ENCODE peak calls at places on chromosomes 12 and 14, in ten cellular contexts. I, J, N, Q, P, Y, K, B, M and O are unnamed samples.

GRCh38 chr12:106581543-106582263 is 1.1 kb upstream of the RFX4 start:
- DNase-seq in Q (peak; percentile 37), B (no peak), J (peak; percentile 65), K (no peak), M (no peak), Y (no peak), I (no peak), N (peak; percentile 95), P (no peak), O (peak; percentile 6)

GRCh38 chr14:79735121-79735520 is 476.2 kb downstream of the DIO2 start:
- DNase-seq in I (no peak), N (no peak), Q (no peak), J (no peak), Y (no peak), P (no peak), M (no peak), B (no peak), K (no peak), O (no peak)

GRCh38 chr12:118164798-118165486 is 29.0 kb downstream of the PEBP1 start:
- DNase-seq in B (no peak), P (no peak), J (no peak), I (peak; percentile 31), Y (peak; percentile 51), Q (peak; percentile 58), K (peak; percentile 38), N (peak; percentile 88), M (peak; percentile 36), O (peak; percentile 40)

GRCh38 chr14:50351016-50351415 is 38.9 kb downstream of the DMAC2L start:
- DNase-seq in B (no peak), K (peak; percentile 55), J (no peak), Q (no peak), I (no peak), M (no peak), Y (no peak), N (no peak), P (no peak), O (peak; percentile 82)

GRCh38 chr14:103679351-103679750 is 35.9 kb downstream of the XRCC3 start:
- DNase-seq in K (peak; percentile 35), Y (peak; percentile 31), J (no peak), Q (peak; percentile 36), N (peak; percentile 76), I (no peak), M (no peak), B (no peak), P (no peak), O (no peak)

GRCh38 chr12:31000751-31001150 is 72.9 kb upstream of the DDX11 start:
- DNase-seq in I (no peak), Y (peak; percentile 58), B (no peak), N (no peak), J (no peak), K (peak; percentile 64), Q (peak; percentile 26), M (no peak), P (no peak), O (peak; percentile 76)

GRCh38 chr14:66955159-66955558 is 234.1 kb upstream of the GARIN2 start:
- DNase-seq in J (no peak), K (no peak), B (no peak), N (no peak), P (no peak), M (no peak), I (no peak), Y (no peak), Q (no peak), O (peak; percentile 15)

GRCh38 chr14:92143962-92144361 is 22.2 kb downstream of the CPSF2 start:
- DNase-seq in P (no peak), Q (no peak), J (no peak), I (no peak), N (no peak), K (peak; percentile 16), M (no peak), B (no peak), Y (no peak), O (no peak)

GRCh38 chr12:68119724-68120211 is 39.8 kb downstream of the IFNG start:
- DNase-seq in Q (no peak), N (no peak), Y (no peak), P (no peak), K (no peak), J (no peak), M (no peak), B (no peak), I (peak; percentile 54), O (no peak)

GRCh38 chr12:65511927-65512326 is 233.4 kb downstream of the MSRB3 start:
- DNase-seq in N (no peak), M (no peak), Q (no peak), Y (no peak), B (no peak), I (no peak), K (no peak), J (no peak), P (no peak), O (no peak)

GRCh38 chr14:101370593-101371569 is 190.4 kb upstream of the DIO3 start:
- DNase-seq in N (no peak), J (no peak), I (no peak), B (no peak), Y (no peak), P (no peak), Q (no peak), K (no peak), M (peak; percentile 22), O (no peak)
- H3K4me3 ChIP-seq in N (no peak overlapping the region), J (no peak overlapping the region), I (no peak overlapping the region), B (no peak overlapping the region), Y (no peak overlapping the region), P (no peak overlapping the region), Q (no peak overlapping the region), K (no peak overlapping the region), M (no peak overlapping the region), O (no peak overlapping the region)

GRCh38 chr14:61965030-61965745 is 203.0 kb downstream of the SNAPC1 start:
- DNase-seq in Q (peak; percentile 42), P (no peak), I (peak; percentile 99), N (no peak), B (peak; percentile 60), K (peak; percentile 64), M (no peak), Y (peak; percentile 96), J (no peak), O (peak; percentile 92)

GRCh38 chr14:61953602-61954001 is 191.4 kb downstream of the SNAPC1 start:
- DNase-seq in M (no peak), Y (no peak), J (no peak), N (no peak), P (no peak), K (no peak), B (no peak), I (peak; percentile 10), Q (no peak), O (no peak)

GRCh38 chr14:61956517-61956916 is 194.3 kb downstream of the SNAPC1 start:
- DNase-seq in K (no peak), P (no peak), I (no peak), Q (no peak), N (no peak), J (no peak), Y (no peak), B (no peak), M (no peak), O (no peak)

GRCh38 chr14:61963926-61964325 is 201.7 kb downstream of the SNAPC1 start:
- DNase-seq in B (no peak), Q (no peak), P (no peak), I (peak; percentile 39), J (no peak), N (no peak), K (no peak), M (no peak), Y (peak; percentile 31), O (peak; percentile 74)

GRCh38 chr14:61959348-61959747 is 197.1 kb downstream of the SNAPC1 start:
- DNase-seq in Q (no peak), M (no peak), K (no peak), Y (no peak), P (no peak), B (no peak), N (no peak), I (no peak), J (no peak), O (peak; percentile 26)
- TF ChIP-seq CTCF in Q (no peak), M (no peak), K (no peak), Y (no peak), P (no peak), B (no peak), N (no peak), I (no peak), J (no peak), O (no peak)

GRCh38 chr12:124096109-124096508 is 123.1 kb downstream of the ZNF664 start:
- DNase-seq in I (no peak), M (no peak), N (no peak), P (no peak), K (no peak), B (no peak), Y (no peak), J (no peak), Q (no peak), O (no peak)

GRCh38 chr12:124093297-124093696 is 120.3 kb downstream of the ZNF664 start:
- DNase-seq in K (no peak), N (no peak), P (no peak), B (no peak), Q (no peak), I (no peak), M (no peak), J (no peak), Y (no peak), O (no peak)

GRCh38 chr12:124091835-124092234 is 118.8 kb downstream of the ZNF664 start:
- DNase-seq in Y (no peak), N (no peak), J (no peak), Q (no peak), B (no peak), M (no peak), P (no peak), I (no peak), K (no peak), O (no peak)

GRCh38 chr12:124094733-124095132 is 121.7 kb downstream of the ZNF664 start:
- DNase-seq in B (no peak), Q (no peak), M (no peak), J (no peak), I (no peak), K (no peak), P (no peak), Y (no peak), N (no peak), O (no peak)

DNA sequence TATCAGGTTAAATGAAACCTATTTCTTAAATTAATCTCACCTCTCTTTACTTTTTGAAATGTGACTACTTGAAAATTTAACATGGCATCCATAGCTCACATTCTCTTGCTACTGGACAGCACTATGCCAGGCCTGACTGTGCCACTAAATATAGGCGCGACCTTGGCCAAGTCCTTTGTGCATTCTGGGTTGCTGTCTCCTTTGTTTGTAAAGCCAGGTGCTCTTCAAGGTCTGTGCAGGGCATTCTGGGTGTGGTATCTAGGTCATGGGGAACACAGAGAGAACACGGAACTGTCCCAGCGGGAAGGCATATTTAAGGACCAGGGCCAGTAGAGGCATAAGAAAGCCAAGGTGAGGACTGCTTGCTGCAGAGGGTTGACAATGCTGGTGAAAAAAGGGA is 121.2 kb downstream of the ZNF664 start:
- DNase-seq in Q (no peak), M (no peak), K (no peak), P (no peak), Y (no peak), N (no peak), B (no peak), J (no peak), I (no peak), O (no peak)
- H3K4me3 ChIP-seq in Q (no peak overlapping the region), M (no peak overlapping the region), K (no peak overlapping the region), P (no peak overlapping the region), Y (no peak overlapping the region), N (no peak overlapping the region), B (no peak overlapping the region), J (no peak overlapping the region), I (no peak overlapping the region), O (no peak overlapping the region)

DNA sequence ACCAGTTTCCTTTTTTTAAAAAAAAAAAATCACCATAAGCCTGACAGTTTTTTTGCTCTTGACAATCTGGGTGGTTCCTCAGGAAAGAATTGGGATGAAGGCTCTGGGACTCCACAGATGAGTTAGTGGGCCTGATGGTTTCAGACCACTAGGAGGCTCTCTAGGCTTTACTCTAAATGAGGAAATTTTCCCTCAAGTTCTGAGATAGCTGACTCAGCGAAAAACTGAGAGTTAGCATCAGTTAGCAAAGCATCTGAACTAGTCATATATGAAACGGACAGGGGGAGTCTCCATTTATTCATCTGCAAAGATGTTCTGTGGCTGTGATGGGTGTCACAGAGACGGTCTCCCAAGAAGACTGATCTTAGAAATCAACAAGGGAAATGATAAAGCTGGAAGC is 314.3 kb upstream of the OR4E1 start:
- DNase-seq in B (no peak), J (no peak), Q (peak; percentile 20), I (peak; percentile 49), K (peak; percentile 32), N (peak; percentile 68), M (no peak), P (no peak), Y (peak; percentile 26), O (peak; percentile 26)
- TF ChIP-seq CTCF in B (peak; percentile 10), J (no peak), Q (peak; percentile 45), I (peak; percentile 56), K (peak; percentile 55), N (peak; percentile 85), M (no peak), P (peak; percentile 46), Y (peak; percentile 58), O (peak; percentile 58)